ENCODE peak calls at places on chromosomes 16 and 17, in nine cellular contexts. One of them, this sample, is unnamed.

GRCh38 chr17:42184717-42185496 is at the start of gene HCRT:
- DNase-seq in fibroblast of lung: no peak
- DNase-seq in SK-N-SH: no peak
- DNase-seq in neural progenitor cell: no peak
- DNase-seq in OCI-LY7: peak; percentile 11
- DNase-seq in PC-9: no peak
- DNase-seq in GM23248: no peak
- DNase-seq in GM23338: no peak
- DNase-seq in MM.1S: peak; percentile 36
- DNase-seq in this sample: no peak

GRCh38 chr16:58366247-58367031 is 25.8 kb upstream of the GINS3 start:
- DNase-seq in OCI-LY7: no peak
- DNase-seq in neural progenitor cell: no peak
- DNase-seq in GM23248: peak; percentile 60
- DNase-seq in MM.1S: no peak
- DNase-seq in SK-N-SH: no peak
- DNase-seq in fibroblast of lung: peak; percentile 83
- DNase-seq in PC-9: peak; percentile 7
- DNase-seq in GM23338: no peak
- DNase-seq in this sample: peak; percentile 95

GRCh38 chr16:11556945-11557720 is 29.6 kb downstream of the LITAF start:
- DNase-seq in SK-N-SH: no peak
- DNase-seq in OCI-LY7: no peak
- DNase-seq in MM.1S: peak; percentile 29
- DNase-seq in GM23338: no peak
- DNase-seq in PC-9: no peak
- DNase-seq in GM23248: no peak
- DNase-seq in fibroblast of lung: no peak
- DNase-seq in neural progenitor cell: no peak
- DNase-seq in this sample: no peak

GRCh38 chr17:60960398-60961065 is 282.9 kb downstream of the BCAS3 start:
- DNase-seq in OCI-LY7: no peak
- DNase-seq in MM.1S: no peak
- DNase-seq in SK-N-SH: no peak
- DNase-seq in neural progenitor cell: no peak
- DNase-seq in GM23338: no peak
- DNase-seq in PC-9: peak; percentile 5
- DNase-seq in fibroblast of lung: no peak
- DNase-seq in GM23248: no peak
- DNase-seq in this sample: no peak

GRCh38 chr16:85751665-85752501 is 987 bp upstream of the C16orf74 start:
- DNase-seq in SK-N-SH: no peak
- DNase-seq in OCI-LY7: peak; percentile 24
- DNase-seq in fibroblast of lung: no peak
- DNase-seq in neural progenitor cell: no peak
- DNase-seq in MM.1S: no peak
- DNase-seq in PC-9: peak; percentile 54
- DNase-seq in GM23248: peak; percentile 24
- DNase-seq in GM23338: no peak
- DNase-seq in this sample: peak; percentile 68

GRCh38 chr16:67283039-67283825 is 3.9 kb downstream of the PLEKHG4 start:
- DNase-seq in GM23338: no peak
- DNase-seq in neural progenitor cell: no peak
- DNase-seq in SK-N-SH: no peak
- DNase-seq in OCI-LY7: no peak
- DNase-seq in fibroblast of lung: peak; percentile 51
- DNase-seq in MM.1S: no peak
- DNase-seq in GM23248: peak; percentile 37
- DNase-seq in PC-9: no peak
- DNase-seq in this sample: peak; percentile 10

GRCh38 chr17:2250140-2251095 is 53.2 kb downstream of the SMG6 start:
- DNase-seq in GM23248: peak; percentile 52
- DNase-seq in OCI-LY7: no peak
- DNase-seq in fibroblast of lung: peak; percentile 84
- DNase-seq in SK-N-SH: no peak
- DNase-seq in MM.1S: no peak
- DNase-seq in GM23338: no peak
- DNase-seq in neural progenitor cell: no peak
- DNase-seq in PC-9: no peak
- DNase-seq in this sample: no peak

GRCh38 chr17:5122586-5123342 is 6.9 kb downstream of the USP6 start:
- DNase-seq in fibroblast of lung: no peak
- DNase-seq in OCI-LY7: no peak
- DNase-seq in SK-N-SH: peak; percentile 67
- DNase-seq in MM.1S: no peak
- DNase-seq in PC-9: no peak
- DNase-seq in GM23248: peak; percentile 53
- DNase-seq in neural progenitor cell: peak; percentile 58
- DNase-seq in GM23338: peak; percentile 67
- DNase-seq in this sample: no peak

GRCh38 chr16:48970216-48970615 is 311.4 kb downstream of the CBLN1 start:
- DNase-seq in SK-N-SH: no peak
- DNase-seq in OCI-LY7: no peak
- DNase-seq in GM23248: no peak
- DNase-seq in GM23338: no peak
- DNase-seq in neural progenitor cell: no peak
- DNase-seq in fibroblast of lung: no peak
- DNase-seq in MM.1S: no peak
- DNase-seq in PC-9: no peak
- DNase-seq in this sample: no peak

GRCh38 chr17:72076678-72077030 is 44.2 kb upstream of the SOX9 start:
- DNase-seq in MM.1S: no peak
- DNase-seq in SK-N-SH: no peak
- DNase-seq in neural progenitor cell: no peak
- DNase-seq in GM23338: no peak
- DNase-seq in fibroblast of lung: no peak
- DNase-seq in PC-9: no peak
- DNase-seq in OCI-LY7: no peak
- DNase-seq in GM23248: no peak
- DNase-seq in this sample: no peak

GRCh38 chr16:55399911-55400310 is 75.9 kb downstream of the IRX6 start:
- DNase-seq in PC-9: no peak
- DNase-seq in GM23248: peak; percentile 15
- DNase-seq in GM23338: no peak
- DNase-seq in SK-N-SH: no peak
- DNase-seq in neural progenitor cell: no peak
- DNase-seq in OCI-LY7: no peak
- DNase-seq in MM.1S: no peak
- DNase-seq in fibroblast of lung: no peak
- DNase-seq in this sample: no peak

GRCh38 chr16:31083981-31084380 is 4.8 kb downstream of the PRSS53 start:
- DNase-seq in fibroblast of lung: no peak
- DNase-seq in OCI-LY7: no peak
- DNase-seq in SK-N-SH: no peak
- DNase-seq in GM23338: no peak
- DNase-seq in neural progenitor cell: no peak
- DNase-seq in MM.1S: no peak
- DNase-seq in PC-9: no peak
- DNase-seq in GM23248: no peak
- DNase-seq in this sample: no peak

GRCh38 chr17:78653382-78653781 is 76.2 kb upstream of the DNAH17 start:
- DNase-seq in GM23338: no peak
- DNase-seq in MM.1S: no peak
- DNase-seq in OCI-LY7: no peak
- DNase-seq in PC-9: no peak
- DNase-seq in SK-N-SH: peak; percentile 3
- DNase-seq in neural progenitor cell: no peak
- DNase-seq in GM23248: peak; percentile 59
- DNase-seq in fibroblast of lung: peak; percentile 67
- DNase-seq in this sample: peak; percentile 58

GRCh38 chr17:44006581-44007345 is 2.3 kb downstream of the NAGS start:
- DNase-seq in neural progenitor cell: peak; percentile 99
- DNase-seq in PC-9: peak; percentile 93
- DNase-seq in GM23248: peak; percentile 98
- DNase-seq in GM23338: peak; percentile 99
- DNase-seq in SK-N-SH: peak; percentile 98
- DNase-seq in MM.1S: peak; percentile 93
- DNase-seq in fibroblast of lung: peak; percentile 92
- DNase-seq in OCI-LY7: peak; percentile 96
- DNase-seq in this sample: peak; percentile 100

GRCh38 chr17:55286681-55287589 is 22.2 kb downstream of the HLF start:
- DNase-seq in fibroblast of lung: peak; percentile 67
- DNase-seq in GM23338: no peak
- DNase-seq in neural progenitor cell: no peak
- DNase-seq in MM.1S: no peak
- DNase-seq in SK-N-SH: no peak
- DNase-seq in OCI-LY7: no peak
- DNase-seq in GM23248: peak; percentile 30
- DNase-seq in PC-9: no peak
- DNase-seq in this sample: peak; percentile 17

GRCh38 chr16:79519448-79519847 is 81.1 kb downstream of the MAF start:
- DNase-seq in fibroblast of lung: no peak
- DNase-seq in SK-N-SH: peak; percentile 73
- DNase-seq in GM23338: no peak
- DNase-seq in PC-9: no peak
- DNase-seq in neural progenitor cell: no peak
- DNase-seq in MM.1S: peak; percentile 82
- DNase-seq in OCI-LY7: no peak
- DNase-seq in GM23248: no peak
- DNase-seq in this sample: no peak

GRCh38 chr17:31448467-31449077 is 57.1 kb downstream of the RAB11FIP4 start:
- DNase-seq in PC-9: peak; percentile 41
- DNase-seq in OCI-LY7: no peak
- DNase-seq in GM23248: peak; percentile 49
- DNase-seq in fibroblast of lung: peak; percentile 46
- DNase-seq in SK-N-SH: no peak
- DNase-seq in neural progenitor cell: no peak
- DNase-seq in GM23338: no peak
- DNase-seq in MM.1S: no peak
- DNase-seq in this sample: peak; percentile 6

GRCh38 chr16:17275076-17275732 is 195.6 kb downstream of the XYLT1 start:
- DNase-seq in GM23248: peak; percentile 27
- DNase-seq in SK-N-SH: no peak
- DNase-seq in fibroblast of lung: peak; percentile 60
- DNase-seq in OCI-LY7: no peak
- DNase-seq in MM.1S: peak; percentile 48
- DNase-seq in PC-9: peak; percentile 20
- DNase-seq in GM23338: no peak
- DNase-seq in neural progenitor cell: no peak
- DNase-seq in this sample: no peak

DNA sequence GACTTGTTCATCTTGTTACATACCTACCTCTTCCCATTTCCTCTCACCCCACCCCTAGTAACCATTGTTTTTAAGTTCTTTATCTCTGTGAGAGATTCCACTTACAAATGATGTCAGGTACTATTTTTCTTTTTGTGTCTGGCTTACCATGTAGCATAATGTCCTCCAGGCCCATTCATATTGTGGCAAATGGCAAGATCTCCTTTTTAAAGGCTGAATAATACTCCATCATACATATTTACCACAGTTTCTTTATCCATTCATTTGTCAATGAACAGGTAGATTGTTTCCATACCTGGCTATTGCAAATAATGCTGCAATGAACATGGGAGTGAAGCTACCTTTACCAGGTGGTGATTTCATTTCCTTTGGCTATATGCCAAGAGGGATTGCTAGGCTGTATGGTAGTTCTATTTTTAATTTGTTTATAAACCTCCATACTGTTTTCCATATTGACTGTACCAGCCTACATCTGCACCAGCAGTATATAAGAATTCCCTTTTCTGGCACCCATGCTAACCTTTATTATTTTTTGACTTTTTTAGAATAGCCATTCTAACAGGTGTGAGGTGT is 53.9 kb downstream of the NSRP1 start:
- DNase-seq in OCI-LY7: no peak
- DNase-seq in PC-9: no peak
- DNase-seq in GM23338: no peak
- DNase-seq in GM23248: no peak
- DNase-seq in fibroblast of lung: no peak
- DNase-seq in neural progenitor cell: no peak
- DNase-seq in SK-N-SH: no peak
- DNase-seq in MM.1S: peak; percentile 38
- DNase-seq in this sample: peak; percentile 33
- H3K79me2 ChIP-seq in OCI-LY7: peaks cover 38% of the 10 kb centered on the region
- H3K79me2 ChIP-seq in PC-9: peaks cover 9% of the 10 kb centered on the region
- H3K79me2 ChIP-seq in GM23338: peaks cover 13% of the 10 kb centered on the region
- H3K79me2 ChIP-seq in GM23248: peaks cover 94% of the 10 kb centered on the region
- H3K79me2 ChIP-seq in fibroblast of lung: peaks cover 5% of the 10 kb centered on the region
- H3K79me2 ChIP-seq in neural progenitor cell: peaks cover 25% of the 10 kb centered on the region
- H3K79me2 ChIP-seq in SK-N-SH: peaks cover 61% of the 10 kb centered on the region
- H3K79me2 ChIP-seq in MM.1S: peaks cover 14% of the 10 kb centered on the region
- H3K79me2 ChIP-seq in this sample: no peaks in the 10 kb centered on the region

DNA sequence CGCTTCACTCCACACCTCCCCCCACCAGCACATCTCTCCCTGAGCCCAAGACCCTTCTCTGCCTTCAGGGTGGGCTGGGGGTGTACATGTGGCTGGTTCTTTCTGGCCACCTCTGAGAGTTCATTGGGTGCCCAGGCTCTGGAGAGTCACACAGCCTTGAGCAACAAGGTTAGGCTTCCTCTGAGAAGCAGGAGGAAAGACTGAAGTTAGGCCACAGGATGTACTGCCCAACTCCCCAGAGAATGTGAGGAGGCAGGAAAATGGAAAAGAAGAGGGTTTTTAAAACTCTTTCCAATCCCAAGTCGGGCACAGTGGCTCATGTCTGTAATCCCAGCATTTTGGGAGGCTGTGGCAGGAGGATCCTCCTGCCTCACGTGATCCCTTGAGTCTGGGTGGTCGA is 7.3 kb downstream of the PCGF2 start:
- DNase-seq in OCI-LY7: no peak
- DNase-seq in SK-N-SH: no peak
- DNase-seq in MM.1S: no peak
- DNase-seq in GM23338: no peak
- DNase-seq in neural progenitor cell: no peak
- DNase-seq in GM23248: no peak
- DNase-seq in PC-9: no peak
- DNase-seq in fibroblast of lung: no peak
- DNase-seq in this sample: no peak
- H3K79me2 ChIP-seq in OCI-LY7: peaks cover 52% of the 10 kb centered on the region
- H3K79me2 ChIP-seq in SK-N-SH: peaks cover 74% of the 10 kb centered on the region
- H3K79me2 ChIP-seq in MM.1S: no peaks in the 10 kb centered on the region
- H3K79me2 ChIP-seq in GM23338: peaks cover 59% of the 10 kb centered on the region
- H3K79me2 ChIP-seq in neural progenitor cell: peaks cover 72% of the 10 kb centered on the region
- H3K79me2 ChIP-seq in GM23248: peaks cover 75% of the 10 kb centered on the region
- H3K79me2 ChIP-seq in PC-9: peaks cover 47% of the 10 kb centered on the region
- H3K79me2 ChIP-seq in fibroblast of lung: peaks cover 51% of the 10 kb centered on the region
- H3K79me2 ChIP-seq in this sample: peaks cover 51% of the 10 kb centered on the region

DNA sequence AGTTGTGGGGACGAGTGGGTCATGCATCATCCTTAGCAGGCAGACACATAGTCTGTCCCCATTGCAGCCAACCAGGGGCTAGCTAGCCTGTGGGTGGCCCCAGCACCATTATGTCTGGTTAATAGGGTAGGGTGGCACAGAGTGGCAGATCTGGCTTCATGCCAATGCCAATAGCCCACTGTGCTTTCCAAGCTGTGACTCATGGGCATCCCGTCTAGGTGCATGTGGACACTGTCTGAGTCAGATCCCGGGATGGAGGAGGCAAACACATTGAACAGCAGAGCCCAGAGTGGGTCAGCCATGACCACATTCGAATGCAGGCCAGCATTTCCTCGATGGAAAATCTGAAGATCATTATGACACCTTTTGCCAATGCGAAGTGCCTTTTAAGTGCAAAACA is 2.5 kb downstream of the HS3ST2 start:
- DNase-seq in GM23338: no peak
- DNase-seq in neural progenitor cell: no peak
- DNase-seq in SK-N-SH: no peak
- DNase-seq in MM.1S: no peak
- DNase-seq in PC-9: peak; percentile 8
- DNase-seq in fibroblast of lung: no peak
- DNase-seq in OCI-LY7: no peak
- DNase-seq in GM23248: peak; percentile 18
- DNase-seq in this sample: peak; percentile 66
- H3K79me2 ChIP-seq in GM23338: no peaks in the 10 kb centered on the region
- H3K79me2 ChIP-seq in neural progenitor cell: no peaks in the 10 kb centered on the region
- H3K79me2 ChIP-seq in SK-N-SH: no peaks in the 10 kb centered on the region
- H3K79me2 ChIP-seq in MM.1S: no peaks in the 10 kb centered on the region
- H3K79me2 ChIP-seq in PC-9: no peaks in the 10 kb centered on the region
- H3K79me2 ChIP-seq in fibroblast of lung: no peaks in the 10 kb centered on the region
- H3K79me2 ChIP-seq in OCI-LY7: no peaks in the 10 kb centered on the region
- H3K79me2 ChIP-seq in GM23248: no peaks in the 10 kb centered on the region
- H3K79me2 ChIP-seq in this sample: no peaks in the 10 kb centered on the region

GRCh38 chr17:77445908-77446535 is 305.3 kb downstream of the SEC14L1 start:
- DNase-seq in GM23338: no peak
- DNase-seq in PC-9: no peak
- DNase-seq in fibroblast of lung: peak; percentile 59
- DNase-seq in neural progenitor cell: no peak
- DNase-seq in OCI-LY7: peak; percentile 92
- DNase-seq in GM23248: no peak
- DNase-seq in MM.1S: peak; percentile 70
- DNase-seq in SK-N-SH: no peak
- DNase-seq in this sample: no peak
- H3K79me2 ChIP-seq in GM23338: peaks cover 52% of the 10 kb centered on the region
- H3K79me2 ChIP-seq in PC-9: no peaks in the 10 kb centered on the region
- H3K79me2 ChIP-seq in fibroblast of lung: peaks cover 87% of the 10 kb centered on the region
- H3K79me2 ChIP-seq in neural progenitor cell: peaks cover 93% of the 10 kb centered on the region
- H3K79me2 ChIP-seq in OCI-LY7: peaks cover 63% of the 10 kb centered on the region
- H3K79me2 ChIP-seq in GM23248: peaks cover 100% of the 10 kb centered on the region
- H3K79me2 ChIP-seq in MM.1S: peaks cover 87% of the 10 kb centered on the region
- H3K79me2 ChIP-seq in SK-N-SH: peaks cover 98% of the 10 kb centered on the region
- H3K79me2 ChIP-seq in this sample: peaks cover 63% of the 10 kb centered on the region

This sample was measured in PC-3.